ENCODE peak calls at places on chromosomes 3 and 15, in seven cellular contexts. One of them, this sample, is unnamed.

GRCh38 chr15:56490461-56490860 is 25.5 kb upstream of the MNS1 start:
- DNase-seq in progenitor cell of endocrine pancreas: no peak
- DNase-seq in stimulated activated CD8-positive, alpha-beta memory T cell treated with anti-CD3 and anti-CD28 coated beads, Interleukin-2, amount 100 ng/mL, for 48 hours: no peak
- DNase-seq in stimulated activated CD4-positive, alpha-beta T cell treated with anti-CD3 and anti-CD28 coated beads, Interleukin-12 subunit alpha, Interleukin-12 subunit beta, amount 100 ng/mL, for 48 hours: no peak
- DNase-seq in posterior cingulate gyrus: no peak
- DNase-seq in ELF-1: no peak
- DNase-seq in amygdala: no peak
- DNase-seq in this sample: no peak

GRCh38 chr3:47347217-47347801 is 33.5 kb upstream of the PTPN23 start:
- DNase-seq in progenitor cell of endocrine pancreas: no peak
- DNase-seq in stimulated activated CD8-positive, alpha-beta memory T cell treated with anti-CD3 and anti-CD28 coated beads, Interleukin-2, amount 100 ng/mL, for 48 hours: no peak
- DNase-seq in stimulated activated CD4-positive, alpha-beta T cell treated with anti-CD3 and anti-CD28 coated beads, Interleukin-12 subunit alpha, Interleukin-12 subunit beta, amount 100 ng/mL, for 48 hours: no peak
- DNase-seq in posterior cingulate gyrus: no peak
- DNase-seq in ELF-1: peak
- DNase-seq in amygdala: no peak
- DNase-seq in this sample: no peak

GRCh38 chr3:50609743-50610085 is 1.9 kb downstream of the CISH start:
- DNase-seq in progenitor cell of endocrine pancreas: no peak
- DNase-seq in stimulated activated CD8-positive, alpha-beta memory T cell treated with anti-CD3 and anti-CD28 coated beads, Interleukin-2, amount 100 ng/mL, for 48 hours: no peak
- DNase-seq in stimulated activated CD4-positive, alpha-beta T cell treated with anti-CD3 and anti-CD28 coated beads, Interleukin-12 subunit alpha, Interleukin-12 subunit beta, amount 100 ng/mL, for 48 hours: no peak
- DNase-seq in posterior cingulate gyrus: no peak
- DNase-seq in ELF-1: no peak
- DNase-seq in amygdala: no peak
- DNase-seq in this sample: no peak

GRCh38 chr15:40825661-40826088 is 2.8 kb downstream of the PPP1R14D start:
- DNase-seq in progenitor cell of endocrine pancreas: no peak
- DNase-seq in stimulated activated CD8-positive, alpha-beta memory T cell treated with anti-CD3 and anti-CD28 coated beads, Interleukin-2, amount 100 ng/mL, for 48 hours: no peak
- DNase-seq in stimulated activated CD4-positive, alpha-beta T cell treated with anti-CD3 and anti-CD28 coated beads, Interleukin-12 subunit alpha, Interleukin-12 subunit beta, amount 100 ng/mL, for 48 hours: no peak
- DNase-seq in posterior cingulate gyrus: no peak
- DNase-seq in ELF-1: peak
- DNase-seq in amygdala: no peak
- DNase-seq in this sample: no peak

GRCh38 chr3:126014252-126014651 is 45.3 kb downstream of the ROPN1B start:
- DNase-seq in progenitor cell of endocrine pancreas: no peak
- DNase-seq in stimulated activated CD8-positive, alpha-beta memory T cell treated with anti-CD3 and anti-CD28 coated beads, Interleukin-2, amount 100 ng/mL, for 48 hours: no peak
- DNase-seq in stimulated activated CD4-positive, alpha-beta T cell treated with anti-CD3 and anti-CD28 coated beads, Interleukin-12 subunit alpha, Interleukin-12 subunit beta, amount 100 ng/mL, for 48 hours: no peak
- DNase-seq in posterior cingulate gyrus: no peak
- DNase-seq in ELF-1: no peak
- DNase-seq in amygdala: no peak
- DNase-seq in this sample: no peak

GRCh38 chr3:106025151-106025722 is 156.4 kb upstream of the CBLB start:
- DNase-seq in progenitor cell of endocrine pancreas: no peak
- DNase-seq in stimulated activated CD8-positive, alpha-beta memory T cell treated with anti-CD3 and anti-CD28 coated beads, Interleukin-2, amount 100 ng/mL, for 48 hours: no peak
- DNase-seq in stimulated activated CD4-positive, alpha-beta T cell treated with anti-CD3 and anti-CD28 coated beads, Interleukin-12 subunit alpha, Interleukin-12 subunit beta, amount 100 ng/mL, for 48 hours: no peak
- DNase-seq in posterior cingulate gyrus: peak
- DNase-seq in ELF-1: no peak
- DNase-seq in amygdala: no peak
- DNase-seq in this sample: no peak

GRCh38 chr3:43512749-43513404 is 108.9 kb downstream of the ANO10 start:
- DNase-seq in progenitor cell of endocrine pancreas: no peak
- DNase-seq in stimulated activated CD8-positive, alpha-beta memory T cell treated with anti-CD3 and anti-CD28 coated beads, Interleukin-2, amount 100 ng/mL, for 48 hours: no peak
- DNase-seq in stimulated activated CD4-positive, alpha-beta T cell treated with anti-CD3 and anti-CD28 coated beads, Interleukin-12 subunit alpha, Interleukin-12 subunit beta, amount 100 ng/mL, for 48 hours: no peak
- DNase-seq in posterior cingulate gyrus: no peak
- DNase-seq in ELF-1: no peak
- DNase-seq in amygdala: no peak
- DNase-seq in this sample: no peak

GRCh38 chr3:100042577-100042981 is 71.7 kb downstream of the FILIP1L start:
- DNase-seq in progenitor cell of endocrine pancreas: no peak
- DNase-seq in stimulated activated CD8-positive, alpha-beta memory T cell treated with anti-CD3 and anti-CD28 coated beads, Interleukin-2, amount 100 ng/mL, for 48 hours: no peak
- DNase-seq in stimulated activated CD4-positive, alpha-beta T cell treated with anti-CD3 and anti-CD28 coated beads, Interleukin-12 subunit alpha, Interleukin-12 subunit beta, amount 100 ng/mL, for 48 hours: no peak
- DNase-seq in posterior cingulate gyrus: no peak
- DNase-seq in ELF-1: no peak
- DNase-seq in amygdala: no peak
- DNase-seq in this sample: no peak

GRCh38 chr3:52005571-52005986 is 9.9 kb upstream of the RPL29 start:
- DNase-seq in progenitor cell of endocrine pancreas: no peak
- DNase-seq in stimulated activated CD8-positive, alpha-beta memory T cell treated with anti-CD3 and anti-CD28 coated beads, Interleukin-2, amount 100 ng/mL, for 48 hours: no peak
- DNase-seq in stimulated activated CD4-positive, alpha-beta T cell treated with anti-CD3 and anti-CD28 coated beads, Interleukin-12 subunit alpha, Interleukin-12 subunit beta, amount 100 ng/mL, for 48 hours: no peak
- DNase-seq in posterior cingulate gyrus: peak
- DNase-seq in ELF-1: peak
- DNase-seq in amygdala: no peak
- DNase-seq in this sample: no peak

GRCh38 chr3:10772230-10773161 is 43.5 kb upstream of the SLC6A11 start:
- DNase-seq in progenitor cell of endocrine pancreas: no peak
- DNase-seq in stimulated activated CD8-positive, alpha-beta memory T cell treated with anti-CD3 and anti-CD28 coated beads, Interleukin-2, amount 100 ng/mL, for 48 hours: no peak
- DNase-seq in stimulated activated CD4-positive, alpha-beta T cell treated with anti-CD3 and anti-CD28 coated beads, Interleukin-12 subunit alpha, Interleukin-12 subunit beta, amount 100 ng/mL, for 48 hours: no peak
- DNase-seq in posterior cingulate gyrus: no peak
- DNase-seq in ELF-1: peak
- DNase-seq in amygdala: no peak
- DNase-seq in this sample: no peak

GRCh38 chr3:46416134-46417119 is 9.4 kb downstream of the CCRL2 start:
- DNase-seq in progenitor cell of endocrine pancreas: no peak
- DNase-seq in stimulated activated CD8-positive, alpha-beta memory T cell treated with anti-CD3 and anti-CD28 coated beads, Interleukin-2, amount 100 ng/mL, for 48 hours: no peak
- DNase-seq in stimulated activated CD4-positive, alpha-beta T cell treated with anti-CD3 and anti-CD28 coated beads, Interleukin-12 subunit alpha, Interleukin-12 subunit beta, amount 100 ng/mL, for 48 hours: no peak
- DNase-seq in posterior cingulate gyrus: no peak
- DNase-seq in ELF-1: no peak
- DNase-seq in amygdala: no peak
- DNase-seq in this sample: no peak

GRCh38 chr3:30496496-30496966 is 109.9 kb upstream of the TGFBR2 start:
- DNase-seq in progenitor cell of endocrine pancreas: no peak
- DNase-seq in stimulated activated CD8-positive, alpha-beta memory T cell treated with anti-CD3 and anti-CD28 coated beads, Interleukin-2, amount 100 ng/mL, for 48 hours: no peak
- DNase-seq in stimulated activated CD4-positive, alpha-beta T cell treated with anti-CD3 and anti-CD28 coated beads, Interleukin-12 subunit alpha, Interleukin-12 subunit beta, amount 100 ng/mL, for 48 hours: no peak
- DNase-seq in posterior cingulate gyrus: no peak
- DNase-seq in ELF-1: no peak
- DNase-seq in amygdala: no peak
- DNase-seq in this sample: no peak

GRCh38 chr3:67863869-67864268 is 209.5 kb upstream of the SUCLG2 start:
- DNase-seq in progenitor cell of endocrine pancreas: no peak
- DNase-seq in stimulated activated CD8-positive, alpha-beta memory T cell treated with anti-CD3 and anti-CD28 coated beads, Interleukin-2, amount 100 ng/mL, for 48 hours: no peak
- DNase-seq in stimulated activated CD4-positive, alpha-beta T cell treated with anti-CD3 and anti-CD28 coated beads, Interleukin-12 subunit alpha, Interleukin-12 subunit beta, amount 100 ng/mL, for 48 hours: no peak
- DNase-seq in posterior cingulate gyrus: no peak
- DNase-seq in ELF-1: peak
- DNase-seq in amygdala: no peak
- DNase-seq in this sample: no peak

GRCh38 chr15:67103869-67104268 is 38.5 kb downstream of the SMAD3 start:
- DNase-seq in progenitor cell of endocrine pancreas: no peak
- DNase-seq in stimulated activated CD8-positive, alpha-beta memory T cell treated with anti-CD3 and anti-CD28 coated beads, Interleukin-2, amount 100 ng/mL, for 48 hours: no peak
- DNase-seq in stimulated activated CD4-positive, alpha-beta T cell treated with anti-CD3 and anti-CD28 coated beads, Interleukin-12 subunit alpha, Interleukin-12 subunit beta, amount 100 ng/mL, for 48 hours: no peak
- DNase-seq in posterior cingulate gyrus: no peak
- DNase-seq in ELF-1: no peak
- DNase-seq in amygdala: no peak
- DNase-seq in this sample: no peak

GRCh38 chr15:61916104-61916503 is 144.1 kb downstream of the VPS13C start:
- DNase-seq in progenitor cell of endocrine pancreas: no peak
- DNase-seq in stimulated activated CD8-positive, alpha-beta memory T cell treated with anti-CD3 and anti-CD28 coated beads, Interleukin-2, amount 100 ng/mL, for 48 hours: no peak
- DNase-seq in stimulated activated CD4-positive, alpha-beta T cell treated with anti-CD3 and anti-CD28 coated beads, Interleukin-12 subunit alpha, Interleukin-12 subunit beta, amount 100 ng/mL, for 48 hours: no peak
- DNase-seq in posterior cingulate gyrus: no peak
- DNase-seq in ELF-1: no peak
- DNase-seq in amygdala: no peak
- DNase-seq in this sample: no peak